ENCODE peak calls at places on chromosome 10, in eight cellular contexts. G, K, D, B, I, U, R and Z are unnamed samples.

GRCh38 chr10:23344251-23344841 is at the start of gene C10orf67:
- DNase-seq in I (no peak), R (peak), D (no peak), B (no peak), U (peak), G (no peak), K (peak), Z (no peak)

GRCh38 chr10:24247841-24248240 is 38.9 kb downstream of the KIAA1217 start:
- DNase-seq in I (no peak), K (no peak), D (no peak), G (no peak), R (no peak), B (no peak), U (no peak), Z (no peak)

GRCh38 chr10:85850736-85851135 is 515.9 kb downstream of the GRID1 start:
- DNase-seq in R (no peak), D (no peak), B (no peak), U (no peak), K (no peak), G (no peak), I (no peak), Z (no peak)

GRCh38 chr10:48536226-48536500 is 68.7 kb downstream of the ARHGAP22 start:
- DNase-seq in D (no peak), R (no peak), U (no peak), K (no peak), G (no peak), B (no peak), I (no peak), Z (no peak)

GRCh38 chr10:115963848-115964247 is 309.2 kb downstream of the GFRA1 start:
- DNase-seq in U (no peak), D (no peak), R (no peak), B (no peak), G (no peak), K (no peak), I (no peak), Z (no peak)

GRCh38 chr10:103231047-103231551 is 14.6 kb upstream of the RPEL1 start:
- DNase-seq in U (peak), R (peak), D (no peak), G (peak), K (peak), B (peak), I (peak), Z (peak)

GRCh38 chr10:31759124-31759798 is 169.4 kb downstream of the ARHGAP12 start:
- DNase-seq in D (no peak), R (peak), U (peak), K (peak), B (peak), I (no peak), G (peak), Z (no peak)

GRCh38 chr10:48287417-48288391 is 13.2 kb upstream of the FRMPD2 start:
- DNase-seq in B (no peak), D (peak), G (no peak), I (no peak), R (no peak), K (peak), U (no peak), Z (no peak)

GRCh38 chr10:74598891-74599566 is 227.4 kb upstream of the KAT6B start:
- DNase-seq in G (no peak), B (no peak), D (peak), K (no peak), U (peak), R (no peak), I (no peak), Z (no peak)

GRCh38 chr10:118522791-118523498 is 72.5 kb downstream of the PRLHR start:
- DNase-seq in B (peak), K (no peak), D (no peak), U (peak), I (no peak), R (no peak), G (peak), Z (no peak)

GRCh38 chr10:81013771-81014170 is 476.1 kb downstream of the SH2D4B start:
- DNase-seq in B (no peak), U (no peak), I (no peak), D (no peak), K (no peak), G (no peak), R (no peak), Z (no peak)

GRCh38 chr10:81021428-81022129 is 483.9 kb downstream of the SH2D4B start:
- DNase-seq in U (no peak), D (no peak), K (no peak), R (no peak), G (no peak), I (no peak), B (no peak), Z (no peak)

DNA sequence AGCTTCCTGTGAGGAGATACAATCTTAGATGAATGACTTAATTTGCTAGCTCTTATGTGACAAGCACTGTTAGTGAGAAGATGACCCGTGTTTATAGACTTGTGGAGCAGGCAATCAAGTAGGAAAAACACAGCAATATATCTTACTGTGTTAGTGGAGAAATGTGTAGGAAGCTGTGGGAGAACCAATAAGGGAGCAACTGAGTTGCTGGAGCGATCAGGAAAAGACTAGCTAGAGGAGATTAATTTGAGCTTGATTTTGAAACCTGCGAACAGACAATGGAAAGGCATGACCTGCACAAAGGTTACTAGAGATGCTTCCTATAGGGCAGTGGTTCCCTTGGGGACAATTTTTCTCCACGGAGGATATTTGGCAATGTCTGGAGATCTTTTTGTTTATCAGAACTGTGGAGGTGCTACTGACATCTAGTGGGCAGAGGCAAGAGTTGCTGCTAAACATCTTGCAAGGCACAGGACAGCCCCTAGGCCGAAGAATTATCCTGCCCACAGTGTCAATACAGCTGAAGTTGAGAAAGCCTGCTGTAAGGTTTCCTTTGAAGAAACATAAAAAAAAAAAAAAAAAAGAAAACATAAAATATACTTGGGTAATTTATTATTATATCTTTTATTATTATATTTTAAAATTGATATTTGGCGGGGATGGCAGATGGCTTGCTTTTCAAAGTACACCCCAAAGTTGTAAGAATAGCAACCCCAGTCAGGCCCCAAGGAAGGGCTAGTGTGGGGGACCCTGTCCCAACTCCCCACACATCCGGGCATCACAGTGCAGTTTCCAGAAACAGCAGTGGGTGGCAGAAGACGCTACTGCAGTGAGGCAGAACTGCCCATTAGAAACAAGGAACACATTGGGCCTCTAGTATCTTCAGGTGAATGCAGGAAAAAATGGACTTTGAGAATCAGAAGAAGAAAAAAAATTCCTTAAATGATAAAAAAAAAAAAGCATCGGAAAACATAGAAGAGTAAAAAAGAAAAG is 481.5 kb downstream of the SH2D4B start:
- DNase-seq in D (peak), G (peak), U (peak), I (no peak), B (peak), R (no peak), K (peak), Z (no peak)
- TF ChIP-seq CTCF in D (peak), G (peak), U (peak), I (peak), B (peak), R (peak), K (peak), Z (peak)

DNA sequence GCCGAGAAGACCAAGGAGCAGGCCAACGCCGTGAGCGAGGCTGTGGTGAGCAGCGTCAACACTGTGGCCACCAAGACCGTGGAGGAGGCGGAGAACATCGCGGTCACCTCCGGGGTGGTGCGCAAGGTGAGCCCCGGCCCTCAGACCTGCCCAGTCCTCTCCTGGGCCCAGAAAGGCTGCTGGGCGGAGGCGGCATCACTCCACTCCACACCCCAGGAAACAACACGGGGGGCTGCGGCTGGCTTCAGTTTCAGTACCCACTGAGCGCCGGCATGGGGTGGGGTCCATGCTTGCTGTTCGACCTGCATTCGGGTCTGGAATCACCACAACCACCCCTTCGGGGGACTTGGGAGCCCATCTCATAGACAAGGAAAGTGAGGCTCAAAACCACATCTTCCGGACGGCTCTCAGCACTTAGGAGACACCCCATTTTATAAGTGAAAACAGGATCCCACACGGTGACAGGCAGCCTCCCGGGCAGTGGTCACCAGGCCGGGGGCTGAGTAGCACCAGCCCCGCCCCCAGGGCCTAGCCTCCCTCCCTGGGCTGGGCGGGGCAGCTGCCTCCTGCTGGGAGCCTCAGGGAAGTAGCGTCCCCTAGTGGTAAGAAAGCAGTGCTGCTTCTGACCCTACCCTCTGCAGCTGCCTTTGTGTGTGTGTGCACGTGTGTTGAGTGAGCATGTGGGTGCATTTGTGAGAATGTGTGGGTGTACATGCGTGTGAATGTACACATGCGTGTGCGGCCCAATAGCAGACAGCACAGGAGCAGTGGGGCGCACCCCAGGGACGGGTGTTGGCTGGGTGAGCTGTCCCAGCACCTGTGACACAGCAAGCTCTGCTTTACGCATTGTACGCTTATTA is 1.8 kb downstream of the SNCG start:
- DNase-seq in R (peak), B (peak), K (no peak), G (peak), D (no peak), U (peak), I (no peak), Z (no peak)
- H3K4me3 ChIP-seq in R (peak), B (peak), K (no peak), G (no peak), D (no peak), U (no peak), I (no peak), Z (no peak)

GRCh38 chr10:124017729-124018128 is 75.7 kb downstream of the CHST15 start:
- DNase-seq in R (no peak), I (no peak), U (no peak), G (no peak), B (no peak), D (no peak), K (no peak), Z (no peak)
- TF ChIP-seq CTCF in R (no peak), I (no peak), U (no peak), G (no peak), B (no peak), D (no peak), K (no peak), Z (no peak)

GRCh38 chr10:128811943-128812342 is 655.1 kb upstream of the MGMT start:
- DNase-seq in B (no peak), I (no peak), G (no peak), U (no peak), D (no peak), K (no peak), R (no peak), Z (no peak)
- H3K4me3 ChIP-seq in B (no peak), I (no peak), G (no peak), U (no peak), D (no peak), K (no peak), R (no peak), Z (no peak)

GRCh38 chr10:93993782-93994668 is at the start of gene PLCE1:
- DNase-seq in R (peak), I (no peak), K (peak), U (peak), D (no peak), G (no peak), B (no peak), Z (no peak)
- TF ChIP-seq CTCF in R (no peak), I (no peak), K (no peak), U (no peak), D (no peak), G (no peak), B (no peak), Z (no peak)

GRCh38 chr10:82922755-82923154 is 1047.8 kb downstream of the NRG3 start:
- DNase-seq in G (no peak), R (no peak), I (no peak), B (no peak), K (no peak), U (no peak), D (no peak), Z (no peak)
- H3K4me3 ChIP-seq in G (no peak), R (no peak), I (no peak), B (no peak), K (no peak), U (no peak), D (no peak), Z (no peak)

DNA sequence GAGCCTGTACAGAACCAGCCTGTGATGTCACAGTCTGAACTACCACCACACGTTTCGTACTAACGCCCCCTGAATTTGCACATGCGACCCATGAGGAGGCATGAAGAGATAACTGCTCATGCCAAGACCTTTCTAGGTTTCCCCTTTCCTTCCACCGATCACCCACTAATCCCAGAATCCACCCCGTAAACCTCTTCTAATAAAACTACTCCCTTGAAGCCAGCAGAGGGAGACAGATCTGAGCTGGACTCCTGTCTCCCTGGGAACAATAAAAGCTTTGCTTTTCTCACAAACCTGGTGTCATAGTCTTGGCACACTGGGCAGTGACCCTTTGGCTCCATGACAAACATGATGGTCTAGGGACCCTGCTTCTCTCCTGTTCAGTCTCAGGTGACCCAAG is 144.5 kb downstream of the FRMD4A start:
- DNase-seq in R (no peak), I (no peak), B (no peak), D (no peak), K (no peak), U (peak), G (no peak), Z (no peak)
- TF ChIP-seq CTCF in R (no peak), I (peak), B (peak), D (peak), K (no peak), U (peak), G (peak), Z (peak)

GRCh38 chr10:71362141-71362540 is 34.6 kb upstream of the CDH23 start:
- DNase-seq in R (no peak), G (no peak), D (no peak), B (no peak), I (no peak), U (no peak), K (no peak), Z (no peak)

GRCh38 chr10:71365366-71365765 is 31.4 kb upstream of the CDH23 start:
- DNase-seq in U (no peak), I (no peak), K (no peak), R (no peak), B (no peak), D (no peak), G (no peak), Z (no peak)

GRCh38 chr10:71361581-71361980 is 35.1 kb upstream of the CDH23 start:
- DNase-seq in K (no peak), G (no peak), I (no peak), B (no peak), D (no peak), R (no peak), U (no peak), Z (no peak)

GRCh38 chr10:71366710-71367109 is 30.0 kb upstream of the CDH23 start:
- DNase-seq in D (no peak), R (no peak), I (no peak), U (no peak), B (no peak), G (peak), K (no peak), Z (no peak)

DNA sequence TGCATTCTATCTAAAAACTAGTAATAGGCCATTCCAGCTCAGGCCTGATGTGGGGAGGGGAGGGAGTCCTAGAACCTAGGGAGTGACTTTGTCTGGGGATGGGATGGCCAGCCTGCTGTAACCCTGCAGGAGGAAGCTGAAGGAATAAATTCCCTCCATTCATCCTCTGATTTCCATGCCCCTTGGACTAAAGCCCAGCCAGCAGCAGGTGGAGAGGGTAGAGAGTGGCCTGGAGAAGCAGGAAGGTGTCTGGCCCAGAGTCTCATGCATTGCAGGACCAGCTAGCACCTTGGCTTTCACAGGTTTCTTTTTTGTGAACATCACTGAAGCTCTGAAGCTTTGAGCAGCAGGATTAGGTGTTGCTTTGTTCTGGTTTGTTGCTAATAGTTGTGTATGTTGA is 32.8 kb upstream of the CDH23 start:
- DNase-seq in I (no peak), R (no peak), D (no peak), G (no peak), K (no peak), B (no peak), U (no peak), Z (no peak)
- H3K4me3 ChIP-seq in I (no peak), R (no peak), D (no peak), G (no peak), K (no peak), B (no peak), U (no peak), Z (no peak)